ENCODE peak calls at places on chromosomes 4 and X, in eight cellular contexts. Y is mesendoderm, E is uterus, G is tibial artery, N is WERI-Rb-1, S is fibroblast of lung, R is upper lobe of right lung, C is mesenchymal stem cell. P is an unnamed sample.

GRCh38 chr4:153159728-153160221 is 44.5 kb upstream of the TRIM2 start:
- DNase-seq in Y (no peak), E (no peak), G (no peak), N (no peak), S (peak), R (no peak), C (peak), P (no peak)

GRCh38 chr4:123077330-123077729 is 154.9 kb upstream of the NUDT6 start:
- DNase-seq in Y (no peak), E (no peak), G (no peak), N (no peak), S (no peak), R (no peak), C (no peak), P (no peak)

GRCh38 chr4:164956766-164957643 is 20.5 kb downstream of the TRIM61 start:
- DNase-seq in Y (peak), E (peak), G (peak), N (peak), S (peak), R (peak), C (peak), P (peak)

GRCh38 chrX:66015152-66015827 is 24.6 kb downstream of the VSIG4 start:
- DNase-seq in Y (no peak), E (no peak), G (no peak), N (no peak), S (no peak), R (no peak), C (no peak), P (no peak)

GRCh38 chr4:181987392-181987791 is 255.8 kb upstream of the TENM3 start:
- DNase-seq in Y (no peak), E (no peak), G (no peak), N (no peak), S (no peak), R (no peak), C (no peak), P (no peak)

GRCh38 chr4:100581337-100581736 is 63.5 kb upstream of the EMCN start:
- DNase-seq in Y (peak), E (no peak), G (no peak), N (no peak), S (no peak), R (no peak), C (no peak), P (no peak)

GRCh38 chr4:42672359-42673083 is 15.6 kb upstream of the ATP8A1 start:
- DNase-seq in Y (no peak), E (no peak), G (no peak), N (no peak), S (no peak), R (no peak), C (no peak), P (no peak)

GRCh38 chr4:173243321-173243720 is 74.7 kb downstream of the GALNT7 start:
- DNase-seq in Y (no peak), E (no peak), G (no peak), N (no peak), S (peak), R (no peak), C (peak), P (no peak)

GRCh38 chrX:75067931-75068330 is 88.2 kb downstream of the ABCB7 start:
- DNase-seq in Y (no peak), E (no peak), G (no peak), N (no peak), S (no peak), R (no peak), C (no peak), P (no peak)

GRCh38 chr4:95212692-95213091 is 336.1 kb downstream of the UNC5C start:
- DNase-seq in Y (peak), E (no peak), G (no peak), N (no peak), S (no peak), R (no peak), C (no peak), P (no peak)

GRCh38 chrX:136623400-136623799 is 24.6 kb upstream of the CD40LG start:
- DNase-seq in Y (no peak), E (no peak), G (no peak), N (no peak), S (no peak), R (no peak), C (no peak), P (no peak)

GRCh38 chr4:146342600-146343192 is 128.4 kb downstream of the REELD1 start:
- DNase-seq in Y (peak), E (peak), G (no peak), N (peak), S (peak), R (no peak), C (peak), P (no peak)

GRCh38 chr4:46123872-46124755 is at the start of gene GABRG1:
- DNase-seq in Y (peak), E (no peak), G (no peak), N (no peak), S (no peak), R (peak), C (no peak), P (no peak)

GRCh38 chr4:181541396-181541795 is 701.8 kb upstream of the TENM3 start:
- DNase-seq in Y (no peak), E (no peak), G (no peak), N (no peak), S (peak), R (no peak), C (peak), P (no peak)

GRCh38 chr4:13464543-13464942 is 19.6 kb downstream of the RAB28 start:
- DNase-seq in Y (no peak), E (no peak), G (no peak), N (no peak), S (no peak), R (no peak), C (no peak), P (no peak)

GRCh38 chr4:189802884-189803283 is 137.8 kb upstream of the FRG1 start:
- DNase-seq in Y (peak), E (no peak), G (no peak), N (no peak), S (no peak), R (no peak), C (no peak), P (no peak)

GRCh38 chr4:66736593-66736992 is 808.7 kb downstream of the CENPC start:
- DNase-seq in Y (peak), E (no peak), G (no peak), N (no peak), S (no peak), R (no peak), C (no peak), P (no peak)

GRCh38 chr4:11073621-11074051 is 355.1 kb downstream of the HS3ST1 start:
- DNase-seq in Y (peak), E (no peak), G (peak), N (no peak), S (peak), R (no peak), C (no peak), P (no peak)

GRCh38 chr4:185280608-185281007 is 71.2 kb downstream of the SNX25 start:
- DNase-seq in Y (no peak), E (no peak), G (no peak), N (no peak), S (no peak), R (no peak), C (peak), P (no peak)

GRCh38 chrX:68940601-68941000 is 111.8 kb downstream of the EFNB1 start:
- DNase-seq in Y (no peak), E (no peak), G (no peak), N (no peak), S (peak), R (no peak), C (no peak), P (no peak)

GRCh38 chr4:168815373-168816345 is 194.4 kb downstream of the CBR4 start:
- DNase-seq in Y (no peak), E (no peak), G (no peak), N (no peak), S (peak), R (no peak), C (peak), P (no peak)

GRCh38 chr4:99853993-99854392 is 37.4 kb downstream of the DAPP1 start:
- DNase-seq in Y (no peak), E (no peak), G (no peak), N (no peak), S (no peak), R (no peak), C (no peak), P (no peak)

GRCh38 chr4:74156521-74156920 is 1.4 kb upstream of the MTHFD2L start:
- DNase-seq in Y (no peak), E (no peak), G (no peak), N (no peak), S (no peak), R (no peak), C (no peak), P (no peak)

DNA sequence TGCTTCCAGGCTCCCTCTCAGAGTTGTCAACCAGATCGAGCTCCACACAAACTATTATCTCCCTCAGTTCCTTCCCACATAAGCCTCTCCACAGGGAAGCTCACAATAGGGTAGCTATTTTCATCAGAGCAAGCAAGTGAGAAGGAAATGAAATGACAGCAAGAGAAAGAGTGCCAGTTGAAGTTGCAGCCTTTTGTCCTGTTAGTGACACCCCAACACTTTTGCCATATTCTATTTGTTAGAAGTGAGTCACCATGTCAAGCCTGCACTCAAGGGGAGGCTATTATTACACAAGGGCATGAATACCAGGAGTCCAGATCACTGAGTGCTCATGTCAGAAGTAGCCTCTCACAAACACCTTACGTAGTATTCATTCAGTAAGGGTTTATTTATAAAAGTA is 266.3 kb upstream of the NOCT start:
- DNase-seq in Y (peak), E (no peak), G (no peak), N (no peak), S (peak), R (no peak), C (peak), P (no peak)
- H3K27ac ChIP-seq in Y (no peak), E (no peak), G (no peak), N (no peak), S (no peak), R (no peak), C (no peak), P (no peak)

GRCh38 chrX:27838176-27838575 is 30.4 kb downstream of the MAGEB10 start:
- DNase-seq in Y (no peak), E (no peak), G (no peak), N (no peak), S (no peak), R (no peak), C (no peak), P (no peak)
- H3K4me3 ChIP-seq in Y (no peak), E (no peak), G (no peak), N (no peak), S (no peak), R (no peak), C (no peak), P (no peak)

DNA sequence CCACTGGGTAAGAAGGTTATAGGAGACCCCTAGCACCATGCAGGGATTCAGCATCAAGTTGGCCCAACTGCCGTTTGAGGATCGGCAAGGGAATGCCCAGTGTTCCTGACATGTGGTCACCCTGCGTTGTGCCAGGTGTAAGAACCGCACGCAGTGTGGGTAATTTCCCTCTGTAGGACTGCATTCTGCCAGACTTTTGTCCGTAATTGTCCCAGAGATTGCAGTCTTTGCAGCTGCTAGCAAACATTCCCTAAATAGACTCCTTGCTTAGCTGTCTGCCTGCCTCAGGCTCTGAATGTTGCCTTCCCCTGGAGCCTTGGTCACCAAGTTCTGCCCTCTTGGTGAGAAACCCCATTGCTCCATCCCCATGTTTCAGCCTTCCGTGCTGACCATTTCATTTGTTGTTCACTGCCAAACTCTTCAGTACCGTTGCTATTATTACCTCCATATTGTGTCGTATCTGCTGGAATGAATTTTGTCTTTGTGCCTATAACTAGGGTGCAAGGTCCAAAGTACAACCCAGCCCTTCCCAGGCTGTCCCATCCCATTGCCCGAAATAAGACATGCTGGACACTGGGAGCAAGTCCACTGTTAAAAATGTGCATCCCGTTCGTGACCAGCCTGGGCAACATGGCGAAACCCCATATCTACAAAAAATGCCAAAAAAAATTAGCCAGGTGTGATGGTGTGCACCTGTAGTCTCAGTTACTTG is 53.8 kb upstream of the USP9X start:
- DNase-seq in Y (no peak), E (no peak), G (no peak), N (no peak), S (no peak), R (no peak), C (no peak), P (no peak)
- H3K27ac ChIP-seq in Y (no peak), E (no peak), G (no peak), N (no peak), S (no peak), R (no peak), C (no peak), P (no peak)

DNA sequence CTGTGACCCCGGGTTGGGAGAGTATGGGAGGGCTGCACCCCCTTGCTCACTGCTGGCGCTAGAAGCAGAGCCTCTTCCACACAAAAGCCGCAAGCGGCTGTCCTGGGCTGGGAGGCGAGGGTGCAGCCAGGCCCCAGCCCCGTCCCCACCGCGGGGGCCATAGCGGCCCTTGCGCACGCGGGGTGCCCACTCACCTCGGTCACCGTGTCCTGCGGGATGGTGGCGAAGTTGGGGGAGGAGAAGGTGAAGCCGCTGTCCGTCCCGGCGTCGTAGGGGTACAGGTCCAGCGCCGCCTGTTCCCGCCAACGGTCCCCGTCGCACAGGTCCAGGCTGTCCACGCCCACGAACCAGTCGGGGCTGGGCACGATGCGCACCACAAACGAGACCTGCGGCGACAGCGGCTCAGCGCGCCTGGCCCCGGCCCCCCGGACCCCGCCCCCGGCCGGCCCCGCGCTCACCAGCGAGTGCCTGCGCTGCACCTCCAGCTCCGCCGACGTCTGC is 1.5 kb downstream of the SPON2 start:
- DNase-seq in Y (no peak), E (no peak), G (peak), N (no peak), S (no peak), R (peak), C (peak), P (no peak)
- H3K4me3 ChIP-seq in Y (no peak), E (peak), G (peak), N (peak), S (peak), R (peak), C (peak), P (peak)